ENCODE peak calls at places on chromosomes 1 and 21, in nine cellular contexts. One of them, this sample, is unnamed.

GRCh38 chr1:173405758-173406344 is 71.3 kb upstream of the PRDX6 start:
- DNase-seq in activated T-helper 1 cell treated with Interleukin-2 at 50 U/mL for 16 hours: no peak
- DNase-seq in activated CD4-positive, alpha-beta T cell treated with anti-CD3 and anti-CD28 coated beads for 4 hours: no peak
- DNase-seq in kidney tubule cell: peak; percentile 41
- DNase-seq in bronchial epithelial cell: peak; percentile 95
- DNase-seq in dorsolateral prefrontal cortex: no peak
- DNase-seq in left ventricle myocardium superior: no peak
- DNase-seq in astrocyte of the spinal cord: peak; percentile 60
- DNase-seq in iris pigment epithelial cell: peak; percentile 88
- DNase-seq in this sample: no peak

GRCh38 chr1:85865183-85865582 is 156.9 kb upstream of the ZNHIT6 start:
- DNase-seq in activated CD4-positive, alpha-beta T cell treated with anti-CD3 and anti-CD28 coated beads for 4 hours: no peak
- DNase-seq in left ventricle myocardium superior: no peak
- DNase-seq in dorsolateral prefrontal cortex: no peak
- DNase-seq in bronchial epithelial cell: no peak
- DNase-seq in kidney tubule cell: no peak
- DNase-seq in activated T-helper 1 cell treated with Interleukin-2 at 50 U/mL for 16 hours: no peak
- DNase-seq in iris pigment epithelial cell: peak; percentile 29
- DNase-seq in astrocyte of the spinal cord: no peak
- DNase-seq in this sample: no peak

GRCh38 chr1:88394958-88395357 is 289.1 kb upstream of the PKN2 start:
- DNase-seq in activated T-helper 1 cell treated with Interleukin-2 at 50 U/mL for 16 hours: no peak
- DNase-seq in activated CD4-positive, alpha-beta T cell treated with anti-CD3 and anti-CD28 coated beads for 4 hours: no peak
- DNase-seq in iris pigment epithelial cell: no peak
- DNase-seq in astrocyte of the spinal cord: no peak
- DNase-seq in dorsolateral prefrontal cortex: no peak
- DNase-seq in bronchial epithelial cell: no peak
- DNase-seq in kidney tubule cell: no peak
- DNase-seq in left ventricle myocardium superior: no peak
- DNase-seq in this sample: no peak

GRCh38 chr1:94667716-94668282 is 126.2 kb upstream of the F3 start:
- DNase-seq in iris pigment epithelial cell: no peak
- DNase-seq in dorsolateral prefrontal cortex: no peak
- DNase-seq in left ventricle myocardium superior: no peak
- DNase-seq in bronchial epithelial cell: no peak
- DNase-seq in activated T-helper 1 cell treated with Interleukin-2 at 50 U/mL for 16 hours: no peak
- DNase-seq in kidney tubule cell: no peak
- DNase-seq in astrocyte of the spinal cord: no peak
- DNase-seq in activated CD4-positive, alpha-beta T cell treated with anti-CD3 and anti-CD28 coated beads for 4 hours: no peak
- DNase-seq in this sample: no peak

GRCh38 chr1:226680653-226681052 is 58.4 kb downstream of the ITPKB start:
- DNase-seq in bronchial epithelial cell: no peak
- DNase-seq in activated T-helper 1 cell treated with Interleukin-2 at 50 U/mL for 16 hours: no peak
- DNase-seq in kidney tubule cell: no peak
- DNase-seq in left ventricle myocardium superior: no peak
- DNase-seq in dorsolateral prefrontal cortex: no peak
- DNase-seq in astrocyte of the spinal cord: no peak
- DNase-seq in iris pigment epithelial cell: no peak
- DNase-seq in activated CD4-positive, alpha-beta T cell treated with anti-CD3 and anti-CD28 coated beads for 4 hours: no peak
- DNase-seq in this sample: no peak

GRCh38 chr1:10107985-10108663 is 75.4 kb downstream of the UBE4B start:
- DNase-seq in bronchial epithelial cell: peak; percentile 90
- DNase-seq in iris pigment epithelial cell: peak; percentile 91
- DNase-seq in astrocyte of the spinal cord: peak; percentile 95
- DNase-seq in activated CD4-positive, alpha-beta T cell treated with anti-CD3 and anti-CD28 coated beads for 4 hours: no peak
- DNase-seq in kidney tubule cell: peak; percentile 78
- DNase-seq in activated T-helper 1 cell treated with Interleukin-2 at 50 U/mL for 16 hours: no peak
- DNase-seq in dorsolateral prefrontal cortex: no peak
- DNase-seq in left ventricle myocardium superior: no peak
- DNase-seq in this sample: peak; percentile 57

GRCh38 chr1:183956559-183957188 is 80.9 kb downstream of the COLGALT2 start:
- DNase-seq in activated CD4-positive, alpha-beta T cell treated with anti-CD3 and anti-CD28 coated beads for 4 hours: peak; percentile 45
- DNase-seq in iris pigment epithelial cell: peak; percentile 95
- DNase-seq in activated T-helper 1 cell treated with Interleukin-2 at 50 U/mL for 16 hours: peak; percentile 30
- DNase-seq in kidney tubule cell: peak; percentile 84
- DNase-seq in dorsolateral prefrontal cortex: no peak
- DNase-seq in astrocyte of the spinal cord: peak; percentile 84
- DNase-seq in bronchial epithelial cell: peak; percentile 81
- DNase-seq in left ventricle myocardium superior: no peak
- DNase-seq in this sample: no peak

GRCh38 chr21:33230518-33231324 is 983 bp downstream of the IFNAR2 start:
- DNase-seq in left ventricle myocardium superior: peak; percentile 61
- DNase-seq in iris pigment epithelial cell: peak; percentile 86
- DNase-seq in bronchial epithelial cell: peak; percentile 91
- DNase-seq in activated CD4-positive, alpha-beta T cell treated with anti-CD3 and anti-CD28 coated beads for 4 hours: peak; percentile 30
- DNase-seq in dorsolateral prefrontal cortex: peak; percentile 67
- DNase-seq in activated T-helper 1 cell treated with Interleukin-2 at 50 U/mL for 16 hours: peak; percentile 28
- DNase-seq in astrocyte of the spinal cord: peak; percentile 50
- DNase-seq in kidney tubule cell: peak; percentile 91
- DNase-seq in this sample: peak; percentile 41

GRCh38 chr1:18970762-18971161 is 14.3 kb upstream of the IFFO2 start:
- DNase-seq in activated CD4-positive, alpha-beta T cell treated with anti-CD3 and anti-CD28 coated beads for 4 hours: no peak
- DNase-seq in left ventricle myocardium superior: no peak
- DNase-seq in iris pigment epithelial cell: no peak
- DNase-seq in astrocyte of the spinal cord: no peak
- DNase-seq in dorsolateral prefrontal cortex: no peak
- DNase-seq in activated T-helper 1 cell treated with Interleukin-2 at 50 U/mL for 16 hours: no peak
- DNase-seq in kidney tubule cell: no peak
- DNase-seq in bronchial epithelial cell: peak; percentile 51
- DNase-seq in this sample: no peak

GRCh38 chr1:13775446-13775845 is 75.5 kb downstream of the PRDM2 start:
- DNase-seq in bronchial epithelial cell: no peak
- DNase-seq in kidney tubule cell: no peak
- DNase-seq in activated CD4-positive, alpha-beta T cell treated with anti-CD3 and anti-CD28 coated beads for 4 hours: no peak
- DNase-seq in astrocyte of the spinal cord: no peak
- DNase-seq in iris pigment epithelial cell: no peak
- DNase-seq in dorsolateral prefrontal cortex: no peak
- DNase-seq in left ventricle myocardium superior: no peak
- DNase-seq in activated T-helper 1 cell treated with Interleukin-2 at 50 U/mL for 16 hours: no peak
- DNase-seq in this sample: no peak

GRCh38 chr21:14520535-14520934 is 25.6 kb downstream of the SAMSN1 start:
- DNase-seq in kidney tubule cell: no peak
- DNase-seq in dorsolateral prefrontal cortex: no peak
- DNase-seq in activated CD4-positive, alpha-beta T cell treated with anti-CD3 and anti-CD28 coated beads for 4 hours: no peak
- DNase-seq in bronchial epithelial cell: no peak
- DNase-seq in iris pigment epithelial cell: no peak
- DNase-seq in left ventricle myocardium superior: no peak
- DNase-seq in activated T-helper 1 cell treated with Interleukin-2 at 50 U/mL for 16 hours: no peak
- DNase-seq in astrocyte of the spinal cord: no peak
- DNase-seq in this sample: no peak

GRCh38 chr1:225933072-225933471 is 7.9 kb downstream of the LEFTY2 start:
- DNase-seq in activated CD4-positive, alpha-beta T cell treated with anti-CD3 and anti-CD28 coated beads for 4 hours: no peak
- DNase-seq in dorsolateral prefrontal cortex: no peak
- DNase-seq in bronchial epithelial cell: peak; percentile 86
- DNase-seq in activated T-helper 1 cell treated with Interleukin-2 at 50 U/mL for 16 hours: no peak
- DNase-seq in left ventricle myocardium superior: no peak
- DNase-seq in astrocyte of the spinal cord: peak; percentile 40
- DNase-seq in iris pigment epithelial cell: peak; percentile 71
- DNase-seq in kidney tubule cell: peak; percentile 56
- DNase-seq in this sample: no peak

GRCh38 chr1:30353637-30354036 is 369.7 kb downstream of the MATN1 start:
- DNase-seq in kidney tubule cell: peak; percentile 17
- DNase-seq in iris pigment epithelial cell: no peak
- DNase-seq in dorsolateral prefrontal cortex: no peak
- DNase-seq in left ventricle myocardium superior: no peak
- DNase-seq in activated T-helper 1 cell treated with Interleukin-2 at 50 U/mL for 16 hours: no peak
- DNase-seq in bronchial epithelial cell: peak; percentile 2
- DNase-seq in astrocyte of the spinal cord: no peak
- DNase-seq in activated CD4-positive, alpha-beta T cell treated with anti-CD3 and anti-CD28 coated beads for 4 hours: no peak
- DNase-seq in this sample: no peak

GRCh38 chr1:155329980-155330598 is 9.4 kb downstream of the RUSC1 start:
- DNase-seq in left ventricle myocardium superior: no peak
- DNase-seq in bronchial epithelial cell: peak; percentile 37
- DNase-seq in astrocyte of the spinal cord: no peak
- DNase-seq in iris pigment epithelial cell: peak; percentile 13
- DNase-seq in dorsolateral prefrontal cortex: no peak
- DNase-seq in activated T-helper 1 cell treated with Interleukin-2 at 50 U/mL for 16 hours: no peak
- DNase-seq in activated CD4-positive, alpha-beta T cell treated with anti-CD3 and anti-CD28 coated beads for 4 hours: no peak
- DNase-seq in kidney tubule cell: no peak
- DNase-seq in this sample: no peak

GRCh38 chr1:225691377-225691776 is 38.5 kb upstream of the ENAH start:
- DNase-seq in activated CD4-positive, alpha-beta T cell treated with anti-CD3 and anti-CD28 coated beads for 4 hours: no peak
- DNase-seq in activated T-helper 1 cell treated with Interleukin-2 at 50 U/mL for 16 hours: no peak
- DNase-seq in bronchial epithelial cell: peak; percentile 81
- DNase-seq in dorsolateral prefrontal cortex: no peak
- DNase-seq in astrocyte of the spinal cord: peak; percentile 74
- DNase-seq in left ventricle myocardium superior: no peak
- DNase-seq in kidney tubule cell: peak; percentile 90
- DNase-seq in iris pigment epithelial cell: no peak
- DNase-seq in this sample: no peak

GRCh38 chr1:214439352-214440119 is 111.9 kb downstream of the PTPN14 start:
- DNase-seq in dorsolateral prefrontal cortex: no peak
- DNase-seq in astrocyte of the spinal cord: peak; percentile 68
- DNase-seq in bronchial epithelial cell: peak; percentile 100
- DNase-seq in activated CD4-positive, alpha-beta T cell treated with anti-CD3 and anti-CD28 coated beads for 4 hours: no peak
- DNase-seq in left ventricle myocardium superior: no peak
- DNase-seq in kidney tubule cell: peak; percentile 90
- DNase-seq in iris pigment epithelial cell: peak; percentile 99
- DNase-seq in activated T-helper 1 cell treated with Interleukin-2 at 50 U/mL for 16 hours: no peak
- DNase-seq in this sample: no peak

GRCh38 chr1:157484573-157484972 is 67.7 kb downstream of the FCRL5 start:
- DNase-seq in activated T-helper 1 cell treated with Interleukin-2 at 50 U/mL for 16 hours: no peak
- DNase-seq in kidney tubule cell: no peak
- DNase-seq in astrocyte of the spinal cord: no peak
- DNase-seq in iris pigment epithelial cell: no peak
- DNase-seq in bronchial epithelial cell: no peak
- DNase-seq in activated CD4-positive, alpha-beta T cell treated with anti-CD3 and anti-CD28 coated beads for 4 hours: no peak
- DNase-seq in dorsolateral prefrontal cortex: no peak
- DNase-seq in left ventricle myocardium superior: no peak
- DNase-seq in this sample: no peak

GRCh38 chr1:14980801-14981200 is 172.7 kb upstream of the TMEM51 start:
- DNase-seq in bronchial epithelial cell: no peak
- DNase-seq in iris pigment epithelial cell: peak; percentile 41
- DNase-seq in left ventricle myocardium superior: no peak
- DNase-seq in astrocyte of the spinal cord: peak; percentile 65
- DNase-seq in activated T-helper 1 cell treated with Interleukin-2 at 50 U/mL for 16 hours: no peak
- DNase-seq in kidney tubule cell: no peak
- DNase-seq in dorsolateral prefrontal cortex: no peak
- DNase-seq in activated CD4-positive, alpha-beta T cell treated with anti-CD3 and anti-CD28 coated beads for 4 hours: no peak
- DNase-seq in this sample: no peak

GRCh38 chr1:112533029-112533428 is 24.3 kb downstream of the WNT2B start:
- DNase-seq in left ventricle myocardium superior: no peak
- DNase-seq in bronchial epithelial cell: no peak
- DNase-seq in dorsolateral prefrontal cortex: no peak
- DNase-seq in kidney tubule cell: no peak
- DNase-seq in activated CD4-positive, alpha-beta T cell treated with anti-CD3 and anti-CD28 coated beads for 4 hours: no peak
- DNase-seq in iris pigment epithelial cell: peak; percentile 96
- DNase-seq in activated T-helper 1 cell treated with Interleukin-2 at 50 U/mL for 16 hours: no peak
- DNase-seq in astrocyte of the spinal cord: peak; percentile 84
- DNase-seq in this sample: no peak

GRCh38 chr1:87084247-87084836 is 169.9 kb downstream of the HS2ST1 start:
- DNase-seq in astrocyte of the spinal cord: peak; percentile 59
- DNase-seq in left ventricle myocardium superior: no peak
- DNase-seq in dorsolateral prefrontal cortex: no peak
- DNase-seq in bronchial epithelial cell: peak; percentile 44
- DNase-seq in activated T-helper 1 cell treated with Interleukin-2 at 50 U/mL for 16 hours: no peak
- DNase-seq in iris pigment epithelial cell: peak; percentile 45
- DNase-seq in activated CD4-positive, alpha-beta T cell treated with anti-CD3 and anti-CD28 coated beads for 4 hours: no peak
- DNase-seq in kidney tubule cell: peak; percentile 49
- DNase-seq in this sample: peak; percentile 52

GRCh38 chr1:87451229-87451900 is 122.7 kb downstream of the LMO4 start:
- DNase-seq in activated CD4-positive, alpha-beta T cell treated with anti-CD3 and anti-CD28 coated beads for 4 hours: no peak
- DNase-seq in iris pigment epithelial cell: peak; percentile 34
- DNase-seq in left ventricle myocardium superior: no peak
- DNase-seq in astrocyte of the spinal cord: no peak
- DNase-seq in dorsolateral prefrontal cortex: no peak
- DNase-seq in activated T-helper 1 cell treated with Interleukin-2 at 50 U/mL for 16 hours: no peak
- DNase-seq in bronchial epithelial cell: no peak
- DNase-seq in kidney tubule cell: no peak
- DNase-seq in this sample: no peak

GRCh38 chr1:204728456-204728855 is 42.9 kb upstream of the LRRN2 start:
- DNase-seq in activated CD4-positive, alpha-beta T cell treated with anti-CD3 and anti-CD28 coated beads for 4 hours: no peak
- DNase-seq in activated T-helper 1 cell treated with Interleukin-2 at 50 U/mL for 16 hours: no peak
- DNase-seq in bronchial epithelial cell: peak; percentile 60
- DNase-seq in dorsolateral prefrontal cortex: no peak
- DNase-seq in left ventricle myocardium superior: no peak
- DNase-seq in astrocyte of the spinal cord: no peak
- DNase-seq in iris pigment epithelial cell: no peak
- DNase-seq in kidney tubule cell: peak; percentile 53
- DNase-seq in this sample: no peak

GRCh38 chr1:203202431-203203245 is 16.1 kb upstream of the CHI3L1 start:
- DNase-seq in kidney tubule cell: no peak
- DNase-seq in bronchial epithelial cell: peak; percentile 32
- DNase-seq in activated T-helper 1 cell treated with Interleukin-2 at 50 U/mL for 16 hours: no peak
- DNase-seq in iris pigment epithelial cell: peak; percentile 98
- DNase-seq in astrocyte of the spinal cord: peak; percentile 3
- DNase-seq in dorsolateral prefrontal cortex: no peak
- DNase-seq in left ventricle myocardium superior: peak; percentile 59
- DNase-seq in activated CD4-positive, alpha-beta T cell treated with anti-CD3 and anti-CD28 coated beads for 4 hours: no peak
- DNase-seq in this sample: no peak

GRCh38 chr1:218585565-218586184 is 240.5 kb downstream of the TGFB2 start:
- DNase-seq in dorsolateral prefrontal cortex: no peak
- DNase-seq in kidney tubule cell: peak; percentile 49
- DNase-seq in left ventricle myocardium superior: no peak
- DNase-seq in activated CD4-positive, alpha-beta T cell treated with anti-CD3 and anti-CD28 coated beads for 4 hours: no peak
- DNase-seq in iris pigment epithelial cell: peak; percentile 90
- DNase-seq in bronchial epithelial cell: peak; percentile 91
- DNase-seq in activated T-helper 1 cell treated with Interleukin-2 at 50 U/mL for 16 hours: no peak
- DNase-seq in astrocyte of the spinal cord: peak; percentile 91
- DNase-seq in this sample: no peak

GRCh38 chr1:182142621-182143020 is 81.1 kb upstream of the ZNF648 start:
- DNase-seq in dorsolateral prefrontal cortex: no peak
- DNase-seq in bronchial epithelial cell: no peak
- DNase-seq in activated T-helper 1 cell treated with Interleukin-2 at 50 U/mL for 16 hours: no peak
- DNase-seq in astrocyte of the spinal cord: no peak
- DNase-seq in kidney tubule cell: no peak
- DNase-seq in activated CD4-positive, alpha-beta T cell treated with anti-CD3 and anti-CD28 coated beads for 4 hours: no peak
- DNase-seq in left ventricle myocardium superior: no peak
- DNase-seq in iris pigment epithelial cell: no peak
- DNase-seq in this sample: no peak

GRCh38 chr1:214372092-214372491 is 91.1 kb downstream of the SMYD2 start:
- DNase-seq in activated T-helper 1 cell treated with Interleukin-2 at 50 U/mL for 16 hours: no peak
- DNase-seq in left ventricle myocardium superior: no peak
- DNase-seq in bronchial epithelial cell: no peak
- DNase-seq in astrocyte of the spinal cord: peak; percentile 60
- DNase-seq in iris pigment epithelial cell: no peak
- DNase-seq in activated CD4-positive, alpha-beta T cell treated with anti-CD3 and anti-CD28 coated beads for 4 hours: no peak
- DNase-seq in dorsolateral prefrontal cortex: no peak
- DNase-seq in kidney tubule cell: no peak
- DNase-seq in this sample: no peak

GRCh38 chr1:169236143-169236542 is 129.7 kb downstream of the ATP1B1 start:
- DNase-seq in activated T-helper 1 cell treated with Interleukin-2 at 50 U/mL for 16 hours: no peak
- DNase-seq in left ventricle myocardium superior: no peak
- DNase-seq in activated CD4-positive, alpha-beta T cell treated with anti-CD3 and anti-CD28 coated beads for 4 hours: no peak
- DNase-seq in astrocyte of the spinal cord: no peak
- DNase-seq in dorsolateral prefrontal cortex: no peak
- DNase-seq in kidney tubule cell: no peak
- DNase-seq in iris pigment epithelial cell: peak; percentile 33
- DNase-seq in bronchial epithelial cell: no peak
- DNase-seq in this sample: peak; percentile 25

GRCh38 chr1:67723620-67724019 is 38.6 kb downstream of the GADD45A start:
- DNase-seq in bronchial epithelial cell: peak; percentile 96
- DNase-seq in iris pigment epithelial cell: peak; percentile 79
- DNase-seq in activated T-helper 1 cell treated with Interleukin-2 at 50 U/mL for 16 hours: no peak
- DNase-seq in astrocyte of the spinal cord: peak; percentile 58
- DNase-seq in left ventricle myocardium superior: no peak
- DNase-seq in kidney tubule cell: peak; percentile 90
- DNase-seq in dorsolateral prefrontal cortex: no peak
- DNase-seq in activated CD4-positive, alpha-beta T cell treated with anti-CD3 and anti-CD28 coated beads for 4 hours: no peak
- DNase-seq in this sample: no peak

GRCh38 chr1:166884040-166884642 is 8.1 kb upstream of the TADA1 start:
- DNase-seq in astrocyte of the spinal cord: peak; percentile 33
- DNase-seq in iris pigment epithelial cell: peak; percentile 22
- DNase-seq in kidney tubule cell: peak; percentile 54
- DNase-seq in bronchial epithelial cell: peak; percentile 14
- DNase-seq in left ventricle myocardium superior: peak; percentile 63
- DNase-seq in activated T-helper 1 cell treated with Interleukin-2 at 50 U/mL for 16 hours: peak; percentile 1
- DNase-seq in dorsolateral prefrontal cortex: peak; percentile 76
- DNase-seq in activated CD4-positive, alpha-beta T cell treated with anti-CD3 and anti-CD28 coated beads for 4 hours: peak; percentile 8
- DNase-seq in this sample: peak; percentile 28

GRCh38 chr21:32083175-32083574 is 195.7 kb downstream of the MIS18A start:
- DNase-seq in iris pigment epithelial cell: no peak
- DNase-seq in bronchial epithelial cell: peak; percentile 4
- DNase-seq in activated T-helper 1 cell treated with Interleukin-2 at 50 U/mL for 16 hours: no peak
- DNase-seq in activated CD4-positive, alpha-beta T cell treated with anti-CD3 and anti-CD28 coated beads for 4 hours: no peak
- DNase-seq in kidney tubule cell: no peak
- DNase-seq in dorsolateral prefrontal cortex: no peak
- DNase-seq in left ventricle myocardium superior: no peak
- DNase-seq in astrocyte of the spinal cord: peak; percentile 1
- DNase-seq in this sample: no peak

GRCh38 chr1:110638556-110638955 is 32.4 kb upstream of the KCNA2 start:
- DNase-seq in kidney tubule cell: no peak
- DNase-seq in activated T-helper 1 cell treated with Interleukin-2 at 50 U/mL for 16 hours: no peak
- DNase-seq in iris pigment epithelial cell: no peak
- DNase-seq in dorsolateral prefrontal cortex: no peak
- DNase-seq in left ventricle myocardium superior: no peak
- DNase-seq in astrocyte of the spinal cord: no peak
- DNase-seq in bronchial epithelial cell: no peak
- DNase-seq in activated CD4-positive, alpha-beta T cell treated with anti-CD3 and anti-CD28 coated beads for 4 hours: no peak
- DNase-seq in this sample: no peak

This sample was measured in cerebellar cortex.